ENCODE peak calls at places on chromosomes 11 and 22, in six cellular contexts. K is activated gamma-delta T cell treated with Interleukin-2 at 50 U/mL for 16 hours; M is H54; B is cardiac fibroblast; Y is stimulated activated naive CD4-positive, alpha-beta T cell; O is kidney epithelial cell. U is an unnamed sample.

GRCh38 chr11:2732261-2732939 is 32.6 kb upstream of the KCNQ1OT1 start:
- DNase-seq in Y (no peak), O (no peak), B (no peak), M (no peak), K (no peak), U (peak; percentile 82)

GRCh38 chr11:123261345-123262106 is 66.5 kb upstream of the CLMP start:
- DNase-seq in B (peak; percentile 78), Y (peak; percentile 2), M (peak; percentile 55), O (peak; percentile 28), K (peak; percentile 62), U (peak; percentile 54)

GRCh38 chr11:32088117-32088941 is 2.5 kb upstream of the RCN1 start:
- DNase-seq in Y (no peak), K (no peak), O (peak; percentile 72), M (peak; percentile 60), B (peak; percentile 97), U (no peak)

GRCh38 chr22:43467171-43467570 is 55.4 kb downstream of the MPPED1 start:
- DNase-seq in K (no peak), B (no peak), M (no peak), O (no peak), Y (no peak), U (no peak)

GRCh38 chr11:89660234-89660633 is 49.9 kb upstream of the TRIM77 start:
- DNase-seq in B (no peak), M (no peak), Y (no peak), O (no peak), K (no peak), U (no peak)

GRCh38 chr22:37484115-37485005 is 1.8 kb downstream of the MFNG start:
- DNase-seq in O (no peak), B (no peak), Y (peak; percentile 67), M (no peak), K (peak; percentile 83), U (peak; percentile 48)

GRCh38 chr11:65416341-65417185 is 6.0 kb upstream of the NEAT1 start:
- DNase-seq in B (peak; percentile 81), O (no peak), M (peak; percentile 68), Y (peak; percentile 86), K (peak; percentile 93), U (peak; percentile 72)

GRCh38 chr11:3222941-3223905 is 4.6 kb upstream of the MRGPRG start:
- DNase-seq in B (no peak), K (no peak), Y (no peak), O (no peak), M (no peak), U (no peak)

GRCh38 chr11:72821920-72822799 is 7.9 kb downstream of the ATG16L2 start:
- DNase-seq in B (peak; percentile 82), M (peak; percentile 47), K (peak; percentile 88), O (no peak), Y (peak; percentile 85), U (peak; percentile 56)

GRCh38 chr11:45832835-45833446 is 14.3 kb upstream of the CRY2 start:
- DNase-seq in K (no peak), Y (no peak), O (no peak), M (no peak), B (no peak), U (no peak)

GRCh38 chr11:14854057-14854456 is 38.0 kb downstream of the CYP2R1 start:
- DNase-seq in Y (no peak), B (no peak), M (no peak), K (no peak), O (no peak), U (no peak)

GRCh38 chr11:110065189-110065588 is 28.0 kb upstream of the ZC3H12C start:
- DNase-seq in B (no peak), M (no peak), O (no peak), K (no peak), Y (no peak), U (no peak)

GRCh38 chr11:118287006-118287405 is 17.5 kb upstream of the CD3E start:
- DNase-seq in B (peak; percentile 59), M (no peak), Y (no peak), K (no peak), O (no peak), U (no peak)

GRCh38 chr11:86069408-86070086 is 663 bp upstream of the PICALM start:
- DNase-seq in O (peak; percentile 94), Y (no peak), B (peak; percentile 98), K (no peak), M (peak; percentile 73), U (peak; percentile 7)

GRCh38 chr11:119375629-119376196 is 5.8 kb downstream of the USP2 start:
- DNase-seq in O (no peak), Y (no peak), M (no peak), K (no peak), B (peak; percentile 75), U (peak; percentile 83)

GRCh38 chr22:29031236-29031982 is 30.2 kb downstream of the C22orf31 start:
- DNase-seq in K (no peak), Y (no peak), M (peak; percentile 66), O (peak; percentile 99), B (peak; percentile 97), U (no peak)

GRCh38 chr22:46613606-46613997 is 6.6 kb upstream of the GRAMD4 start:
- DNase-seq in Y (no peak), K (no peak), B (peak; percentile 9), M (no peak), O (no peak), U (no peak)

GRCh38 chr11:43358670-43359431 is at the start of gene TTC17:
- DNase-seq in K (peak; percentile 92), Y (peak; percentile 87), O (peak; percentile 70), M (peak; percentile 87), B (peak; percentile 92), U (peak; percentile 91)

GRCh38 chr11:93741882-93742226 is 382 bp downstream of the C11orf54 start:
- DNase-seq in Y (no peak), M (peak; percentile 19), K (no peak), O (peak; percentile 62), B (peak; percentile 81), U (no peak)

GRCh38 chr11:61891331-61892084 is at the start of gene FADS3:
- DNase-seq in M (peak; percentile 83), Y (peak; percentile 63), O (no peak), B (peak; percentile 72), K (peak; percentile 45), U (peak; percentile 95)

GRCh38 chr11:20089796-20090653 is 70.2 kb downstream of the DBX1 start:
- DNase-seq in O (no peak), B (no peak), K (no peak), M (no peak), Y (no peak), U (no peak)

GRCh38 chr11:67409261-67409666 is 5.4 kb downstream of the TBC1D10C start:
- DNase-seq in Y (peak; percentile 43), O (no peak), M (no peak), K (peak; percentile 82), B (no peak), U (no peak)

GRCh38 chr11:115208808-115209259 is 295.4 kb downstream of the CADM1 start:
- DNase-seq in Y (no peak), B (no peak), K (no peak), O (no peak), M (no peak), U (no peak)

GRCh38 chr11:120912504-120912903 is 111.4 kb upstream of the TBCEL start:
- DNase-seq in Y (no peak), B (peak; percentile 38), M (peak; percentile 7), K (no peak), O (peak; percentile 14), U (no peak)

GRCh38 chr22:43515902-43516301 is 104.1 kb downstream of the MPPED1 start:
- DNase-seq in M (no peak), O (no peak), B (no peak), Y (no peak), K (no peak), U (no peak)

GRCh38 chr11:60948251-60948650 is 3.7 kb downstream of the SLC15A3 start:
- DNase-seq in O (no peak), B (no peak), M (no peak), K (no peak), Y (no peak), U (no peak)

GRCh38 chr22:42461511-42461910 is 29.3 kb upstream of the NFAM1 start:
- DNase-seq in Y (no peak), M (no peak), B (no peak), O (no peak), K (no peak), U (no peak)

GRCh38 chr11:35106595-35106994 is 32.4 kb upstream of the CD44 start:
- DNase-seq in Y (no peak), O (no peak), K (no peak), B (no peak), M (no peak), U (no peak)

GRCh38 chr22:36776722-36777121 is 803 bp upstream of the IFT27 start:
- DNase-seq in Y (peak; percentile 59), K (no peak), B (no peak), M (no peak), O (no peak), U (no peak)

GRCh38 chr22:22125028-22125578 is 119.5 kb upstream of the VPREB1 start:
- DNase-seq in Y (no peak), K (no peak), B (no peak), O (no peak), M (no peak), U (no peak)

GRCh38 chr11:66115638-66116410 is 45.8 kb downstream of the PACS1 start:
- DNase-seq in O (no peak), K (peak; percentile 13), M (no peak), Y (no peak), B (no peak), U (no peak)

GRCh38 chr11:72789493-72790131 is 4.2 kb downstream of the STARD10 start:
- DNase-seq in Y (no peak), K (no peak), O (no peak), B (peak; percentile 42), M (no peak), U (no peak)

GRCh38 chr22:19066531-19067271 is 55.5 kb downstream of the DGCR2 start:
- DNase-seq in Y (no peak), O (peak; percentile 9), K (no peak), M (peak; percentile 76), B (peak; percentile 72), U (no peak)

GRCh38 chr22:20083891-20084546 is 4.0 kb downstream of the DGCR8 start:
- DNase-seq in O (no peak), M (no peak), K (no peak), Y (no peak), B (no peak), U (no peak)